ENCODE peak calls at places on chromosomes 4 and X, in eight cellular contexts. One of them, this sample, is unnamed.

GRCh38 chr4:187090401-187090800 is 366.7 kb upstream of the FAT1 start:
- DNase-seq in cardiac muscle cell: no peak
- DNase-seq in mammary epithelial cell: no peak
- DNase-seq in GM13976: no peak
- DNase-seq in keratinocyte: no peak
- DNase-seq in astrocyte: peak
- DNase-seq in AG04450: peak
- DNase-seq in prostate gland: no peak
- DNase-seq in this sample: no peak

GRCh38 chr4:70654605-70655011 is 11.7 kb downstream of the JCHAIN start:
- DNase-seq in cardiac muscle cell: no peak
- DNase-seq in prostate gland: no peak
- DNase-seq in AG04450: no peak
- DNase-seq in mammary epithelial cell: no peak
- DNase-seq in astrocyte: no peak
- DNase-seq in GM13976: no peak
- DNase-seq in keratinocyte: no peak
- DNase-seq in this sample: no peak

GRCh38 chr4:184647391-184648101 is 1.7 kb downstream of the CASP3 start:
- DNase-seq in cardiac muscle cell: no peak
- DNase-seq in GM13976: no peak
- DNase-seq in mammary epithelial cell: peak
- DNase-seq in AG04450: no peak
- DNase-seq in keratinocyte: no peak
- DNase-seq in prostate gland: no peak
- DNase-seq in astrocyte: no peak
- DNase-seq in this sample: no peak

GRCh38 chrX:154486052-154486395 is 391 bp downstream of the UBL4A start:
- DNase-seq in GM13976: no peak
- DNase-seq in astrocyte: no peak
- DNase-seq in AG04450: no peak
- DNase-seq in mammary epithelial cell: peak
- DNase-seq in keratinocyte: no peak
- DNase-seq in prostate gland: no peak
- DNase-seq in cardiac muscle cell: peak
- DNase-seq in this sample: peak

GRCh38 chr4:155570661-155571060 is 96.0 kb upstream of the GUCY1A1 start:
- DNase-seq in keratinocyte: no peak
- DNase-seq in astrocyte: no peak
- DNase-seq in mammary epithelial cell: no peak
- DNase-seq in AG04450: no peak
- DNase-seq in GM13976: no peak
- DNase-seq in prostate gland: no peak
- DNase-seq in cardiac muscle cell: no peak
- DNase-seq in this sample: no peak

GRCh38 chr4:89136525-89136924 is 25.2 kb downstream of the TIGD2 start:
- DNase-seq in AG04450: no peak
- DNase-seq in prostate gland: no peak
- DNase-seq in astrocyte: peak
- DNase-seq in keratinocyte: no peak
- DNase-seq in GM13976: no peak
- DNase-seq in mammary epithelial cell: peak
- DNase-seq in cardiac muscle cell: no peak
- DNase-seq in this sample: no peak

GRCh38 chr4:185573651-185574199 is 38.4 kb upstream of the PDLIM3 start:
- DNase-seq in keratinocyte: peak
- DNase-seq in astrocyte: peak
- DNase-seq in GM13976: no peak
- DNase-seq in cardiac muscle cell: peak
- DNase-seq in mammary epithelial cell: peak
- DNase-seq in prostate gland: no peak
- DNase-seq in AG04450: no peak
- DNase-seq in this sample: no peak

GRCh38 chrX:21666252-21666651 is 8.1 kb upstream of the KLHL34 start:
- DNase-seq in cardiac muscle cell: no peak
- DNase-seq in mammary epithelial cell: no peak
- DNase-seq in prostate gland: no peak
- DNase-seq in astrocyte: no peak
- DNase-seq in GM13976: no peak
- DNase-seq in AG04450: no peak
- DNase-seq in keratinocyte: no peak
- DNase-seq in this sample: no peak

GRCh38 chr4:24888945-24889344 is 23.9 kb downstream of the CCDC149 start:
- DNase-seq in cardiac muscle cell: no peak
- DNase-seq in prostate gland: no peak
- DNase-seq in mammary epithelial cell: no peak
- DNase-seq in AG04450: no peak
- DNase-seq in keratinocyte: no peak
- DNase-seq in GM13976: no peak
- DNase-seq in astrocyte: no peak
- DNase-seq in this sample: no peak

GRCh38 chrX:108439434-108439883 is at the start of gene COL4A5:
- DNase-seq in astrocyte: peak
- DNase-seq in mammary epithelial cell: peak
- DNase-seq in keratinocyte: peak
- DNase-seq in cardiac muscle cell: peak
- DNase-seq in AG04450: peak
- DNase-seq in prostate gland: peak
- DNase-seq in GM13976: no peak
- DNase-seq in this sample: no peak

GRCh38 chr4:3201718-3202702 is 46.9 kb upstream of the MSANTD1 start:
- DNase-seq in keratinocyte: no peak
- DNase-seq in AG04450: peak
- DNase-seq in cardiac muscle cell: no peak
- DNase-seq in mammary epithelial cell: no peak
- DNase-seq in prostate gland: no peak
- DNase-seq in GM13976: peak
- DNase-seq in astrocyte: peak
- DNase-seq in this sample: peak

GRCh38 chrX:154470434-154470833 is 8.6 kb downstream of the LAGE3 start:
- DNase-seq in astrocyte: no peak
- DNase-seq in GM13976: no peak
- DNase-seq in mammary epithelial cell: no peak
- DNase-seq in keratinocyte: no peak
- DNase-seq in AG04450: no peak
- DNase-seq in cardiac muscle cell: no peak
- DNase-seq in prostate gland: no peak
- DNase-seq in this sample: no peak

DNA sequence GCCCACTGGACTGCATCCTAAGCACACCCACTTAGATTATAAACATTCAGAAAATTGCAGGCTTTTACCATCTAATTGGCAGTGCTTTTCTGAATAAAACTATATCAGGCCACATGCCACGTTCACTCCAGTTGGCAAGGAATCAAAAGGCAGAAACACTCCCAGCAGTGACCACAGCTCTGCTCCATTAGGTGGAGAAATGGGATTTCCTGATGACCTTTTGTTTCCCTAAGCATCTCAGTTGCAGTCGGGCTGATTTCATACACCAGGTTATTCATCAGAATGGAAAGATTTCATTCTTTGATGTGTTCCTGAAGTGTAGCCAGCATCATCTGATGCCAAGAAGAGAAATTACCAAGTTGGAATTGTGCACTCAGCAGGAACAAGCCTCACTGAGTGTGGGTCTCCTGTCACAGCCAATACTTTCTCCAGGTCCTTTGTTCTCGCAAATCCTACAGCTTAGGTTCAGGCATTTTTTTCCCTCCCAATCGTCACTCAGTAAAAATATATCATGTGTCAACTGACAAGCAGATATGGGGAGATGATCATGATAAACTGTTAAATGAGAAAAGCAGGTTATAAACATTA is 193.8 kb downstream of the SPATA18 start:
- DNase-seq in GM13976: no peak
- DNase-seq in astrocyte: no peak
- DNase-seq in prostate gland: no peak
- DNase-seq in cardiac muscle cell: no peak
- DNase-seq in keratinocyte: no peak
- DNase-seq in mammary epithelial cell: no peak
- DNase-seq in AG04450: no peak
- DNase-seq in this sample: no peak
- TF ChIP-seq CTCF in GM13976: no peak
- TF ChIP-seq CTCF in astrocyte: no peak
- TF ChIP-seq CTCF in prostate gland: no peak
- TF ChIP-seq CTCF in cardiac muscle cell: no peak
- TF ChIP-seq CTCF in keratinocyte: no peak
- TF ChIP-seq CTCF in mammary epithelial cell: no peak
- TF ChIP-seq CTCF in AG04450: no peak
- TF ChIP-seq CTCF in this sample: no peak

GRCh38 chr4:64533637-64534036 is 124.4 kb upstream of the TECRL start:
- DNase-seq in GM13976: no peak
- DNase-seq in mammary epithelial cell: no peak
- DNase-seq in prostate gland: no peak
- DNase-seq in cardiac muscle cell: no peak
- DNase-seq in keratinocyte: no peak
- DNase-seq in astrocyte: no peak
- DNase-seq in AG04450: no peak
- DNase-seq in this sample: no peak

GRCh38 chr4:64533159-64533558 is 123.9 kb upstream of the TECRL start:
- DNase-seq in mammary epithelial cell: no peak
- DNase-seq in GM13976: no peak
- DNase-seq in keratinocyte: no peak
- DNase-seq in cardiac muscle cell: no peak
- DNase-seq in astrocyte: no peak
- DNase-seq in AG04450: no peak
- DNase-seq in prostate gland: no peak
- DNase-seq in this sample: no peak

GRCh38 chr4:64539234-64539849 is 130.1 kb upstream of the TECRL start:
- DNase-seq in astrocyte: peak
- DNase-seq in GM13976: peak
- DNase-seq in AG04450: no peak
- DNase-seq in mammary epithelial cell: peak
- DNase-seq in keratinocyte: peak
- DNase-seq in prostate gland: peak
- DNase-seq in cardiac muscle cell: peak
- DNase-seq in this sample: peak

DNA sequence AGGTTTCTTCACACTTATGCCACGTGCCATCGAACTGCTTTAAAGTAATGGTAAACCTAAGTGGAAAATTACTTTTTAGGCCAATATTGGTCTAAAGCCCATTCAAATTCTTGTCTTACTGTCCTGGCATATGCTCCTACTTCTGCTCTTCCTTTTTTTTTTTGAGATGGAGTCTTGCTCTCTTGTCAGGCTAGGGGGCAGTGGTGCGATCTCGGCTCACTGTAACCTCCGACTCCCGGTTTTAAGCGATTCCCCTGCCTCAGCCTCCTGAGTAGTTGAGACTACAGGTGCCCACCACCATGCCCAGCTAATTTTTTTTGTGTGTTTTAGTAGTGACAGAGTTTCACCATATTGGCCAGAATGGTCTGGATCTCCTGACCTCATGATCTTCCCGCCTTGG is 129.0 kb upstream of the TECRL start:
- DNase-seq in cardiac muscle cell: no peak
- DNase-seq in GM13976: no peak
- DNase-seq in AG04450: no peak
- DNase-seq in keratinocyte: no peak
- DNase-seq in mammary epithelial cell: no peak
- DNase-seq in prostate gland: no peak
- DNase-seq in astrocyte: no peak
- DNase-seq in this sample: no peak
- TF ChIP-seq CTCF in cardiac muscle cell: no peak
- TF ChIP-seq CTCF in GM13976: no peak
- TF ChIP-seq CTCF in AG04450: no peak
- TF ChIP-seq CTCF in keratinocyte: no peak
- TF ChIP-seq CTCF in mammary epithelial cell: no peak
- TF ChIP-seq CTCF in prostate gland: no peak
- TF ChIP-seq CTCF in astrocyte: no peak
- TF ChIP-seq CTCF in this sample: no peak

GRCh38 chr4:6196871-6197270 is 3.5 kb downstream of the JAKMIP1 start:
- DNase-seq in cardiac muscle cell: no peak
- DNase-seq in prostate gland: no peak
- DNase-seq in keratinocyte: no peak
- DNase-seq in GM13976: no peak
- DNase-seq in astrocyte: no peak
- DNase-seq in AG04450: no peak
- DNase-seq in mammary epithelial cell: no peak
- DNase-seq in this sample: no peak

GRCh38 chr4:6198278-6198677 is 2.1 kb downstream of the JAKMIP1 start:
- DNase-seq in GM13976: no peak
- DNase-seq in keratinocyte: no peak
- DNase-seq in astrocyte: no peak
- DNase-seq in AG04450: no peak
- DNase-seq in prostate gland: no peak
- DNase-seq in cardiac muscle cell: no peak
- DNase-seq in mammary epithelial cell: no peak
- DNase-seq in this sample: peak

GRCh38 chr4:6196324-6196723 is 4.0 kb downstream of the JAKMIP1 start:
- DNase-seq in astrocyte: no peak
- DNase-seq in mammary epithelial cell: no peak
- DNase-seq in keratinocyte: no peak
- DNase-seq in AG04450: no peak
- DNase-seq in prostate gland: no peak
- DNase-seq in cardiac muscle cell: no peak
- DNase-seq in GM13976: no peak
- DNase-seq in this sample: no peak

GRCh38 chr4:6198768-6199343 is 1.5 kb downstream of the JAKMIP1 start:
- DNase-seq in prostate gland: no peak
- DNase-seq in cardiac muscle cell: peak
- DNase-seq in astrocyte: no peak
- DNase-seq in mammary epithelial cell: peak
- DNase-seq in AG04450: no peak
- DNase-seq in keratinocyte: no peak
- DNase-seq in GM13976: no peak
- DNase-seq in this sample: peak

GRCh38 chr4:6197433-6198174 is 2.7 kb downstream of the JAKMIP1 start:
- DNase-seq in astrocyte: no peak
- DNase-seq in AG04450: no peak
- DNase-seq in prostate gland: no peak
- DNase-seq in GM13976: no peak
- DNase-seq in cardiac muscle cell: no peak
- DNase-seq in mammary epithelial cell: no peak
- DNase-seq in keratinocyte: no peak
- DNase-seq in this sample: no peak
- TF ChIP-seq CTCF in astrocyte: no peak
- TF ChIP-seq CTCF in AG04450: no peak
- TF ChIP-seq CTCF in prostate gland: no peak
- TF ChIP-seq CTCF in GM13976: no peak
- TF ChIP-seq CTCF in cardiac muscle cell: no peak
- TF ChIP-seq CTCF in mammary epithelial cell: no peak
- TF ChIP-seq CTCF in keratinocyte: no peak
- TF ChIP-seq CTCF in this sample: no peak

DNA sequence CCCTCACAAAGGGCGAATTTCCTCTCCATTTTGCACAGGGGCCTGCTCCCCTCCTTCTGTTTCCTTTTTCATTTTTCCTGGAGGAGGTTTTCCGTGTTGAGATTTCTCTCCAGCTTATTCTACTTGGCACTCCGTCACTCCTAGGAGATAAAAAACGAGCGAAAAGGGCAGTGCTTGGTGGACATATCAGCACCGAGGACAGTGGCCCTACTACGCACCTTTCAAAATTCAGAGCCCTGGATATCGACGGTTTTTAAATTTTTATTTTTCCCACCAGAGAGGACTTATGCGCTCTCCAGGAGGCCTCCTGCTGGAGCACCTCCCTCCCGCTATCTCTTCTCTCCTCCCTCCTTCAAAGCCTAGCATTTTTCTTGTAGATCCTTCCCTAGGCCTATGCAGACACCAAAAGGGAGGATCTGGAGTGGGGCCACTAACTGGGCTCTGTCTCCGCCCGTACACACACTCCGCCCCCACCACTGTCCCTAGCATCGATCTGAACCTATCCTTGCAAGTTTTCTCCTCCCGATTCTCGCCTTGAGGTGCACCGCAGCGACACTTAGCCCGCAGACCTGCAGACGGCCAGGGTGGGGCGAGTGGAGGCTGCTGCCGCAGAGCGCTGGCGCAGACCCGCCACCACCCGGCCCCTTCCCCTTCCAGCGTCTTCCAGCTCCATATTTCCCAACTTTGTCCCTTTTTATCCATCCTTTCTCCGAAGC is 8.5 kb upstream of the TCEAL9 start:
- DNase-seq in mammary epithelial cell: no peak
- DNase-seq in GM13976: no peak
- DNase-seq in astrocyte: no peak
- DNase-seq in prostate gland: no peak
- DNase-seq in keratinocyte: no peak
- DNase-seq in AG04450: no peak
- DNase-seq in cardiac muscle cell: no peak
- DNase-seq in this sample: no peak
- TF ChIP-seq CTCF in mammary epithelial cell: no peak
- TF ChIP-seq CTCF in GM13976: no peak
- TF ChIP-seq CTCF in astrocyte: no peak
- TF ChIP-seq CTCF in prostate gland: no peak
- TF ChIP-seq CTCF in keratinocyte: no peak
- TF ChIP-seq CTCF in AG04450: no peak
- TF ChIP-seq CTCF in cardiac muscle cell: no peak
- TF ChIP-seq CTCF in this sample: no peak